ENCODE peak calls at places on chromosomes 6 and 20, in five cellular contexts. One of them, this sample, is unnamed.

GRCh38 chr6:35051997-35052583 is 89.0 kb downstream of the TCP11 start:
- DNase-seq in activated CD4-positive, alpha-beta T cell treated with anti-CD3 and anti-CD28 coated beads, Interleukin-2, amount 10 ng/mL, durations not matched to agents 7 days and 5 days: no peak
- DNase-seq in GM10248: no peak
- DNase-seq in ACHN: no peak
- DNase-seq in GM23248: no peak
- DNase-seq in this sample: no peak

GRCh38 chr20:20367681-20368413 is at the start of gene INSM1:
- DNase-seq in activated CD4-positive, alpha-beta T cell treated with anti-CD3 and anti-CD28 coated beads, Interleukin-2, amount 10 ng/mL, durations not matched to agents 7 days and 5 days: no peak
- DNase-seq in GM23248: no peak
- DNase-seq in ACHN: no peak
- DNase-seq in GM10248: no peak
- DNase-seq in this sample: no peak

GRCh38 chr6:40999498-41000070 is 39.4 kb downstream of the UNC5CL start:
- DNase-seq in GM10248: peak
- DNase-seq in ACHN: peak
- DNase-seq in GM23248: peak
- DNase-seq in activated CD4-positive, alpha-beta T cell treated with anti-CD3 and anti-CD28 coated beads, Interleukin-2, amount 10 ng/mL, durations not matched to agents 7 days and 5 days: no peak
- DNase-seq in this sample: no peak

GRCh38 chr6:167703781-167704180 is 122.9 kb upstream of the AFDN start:
- DNase-seq in GM23248: no peak
- DNase-seq in GM10248: no peak
- DNase-seq in ACHN: no peak
- DNase-seq in activated CD4-positive, alpha-beta T cell treated with anti-CD3 and anti-CD28 coated beads, Interleukin-2, amount 10 ng/mL, durations not matched to agents 7 days and 5 days: no peak
- DNase-seq in this sample: no peak

GRCh38 chr6:117440558-117441525 is 15.1 kb upstream of the ROS1 start:
- DNase-seq in GM23248: peak
- DNase-seq in GM10248: no peak
- DNase-seq in activated CD4-positive, alpha-beta T cell treated with anti-CD3 and anti-CD28 coated beads, Interleukin-2, amount 10 ng/mL, durations not matched to agents 7 days and 5 days: no peak
- DNase-seq in ACHN: no peak
- DNase-seq in this sample: peak

GRCh38 chr6:87151786-87152527 is 3.4 kb upstream of the ZNF292 start:
- DNase-seq in GM23248: peak
- DNase-seq in activated CD4-positive, alpha-beta T cell treated with anti-CD3 and anti-CD28 coated beads, Interleukin-2, amount 10 ng/mL, durations not matched to agents 7 days and 5 days: peak
- DNase-seq in ACHN: no peak
- DNase-seq in GM10248: peak
- DNase-seq in this sample: peak

GRCh38 chr6:26311012-26311384 is 54.0 kb upstream of the BTN3A2 start:
- DNase-seq in GM23248: peak
- DNase-seq in GM10248: no peak
- DNase-seq in ACHN: peak
- DNase-seq in activated CD4-positive, alpha-beta T cell treated with anti-CD3 and anti-CD28 coated beads, Interleukin-2, amount 10 ng/mL, durations not matched to agents 7 days and 5 days: no peak
- DNase-seq in this sample: peak

GRCh38 chr6:28769626-28770402 is 154.0 kb downstream of the TRIM27 start:
- DNase-seq in ACHN: peak
- DNase-seq in activated CD4-positive, alpha-beta T cell treated with anti-CD3 and anti-CD28 coated beads, Interleukin-2, amount 10 ng/mL, durations not matched to agents 7 days and 5 days: no peak
- DNase-seq in GM10248: no peak
- DNase-seq in GM23248: peak
- DNase-seq in this sample: peak

GRCh38 chr6:159577564-159577963 is 115.5 kb downstream of the SOD2 start:
- DNase-seq in ACHN: peak
- DNase-seq in GM10248: no peak
- DNase-seq in GM23248: no peak
- DNase-seq in activated CD4-positive, alpha-beta T cell treated with anti-CD3 and anti-CD28 coated beads, Interleukin-2, amount 10 ng/mL, durations not matched to agents 7 days and 5 days: no peak
- DNase-seq in this sample: no peak

GRCh38 chr6:113067612-113068262 is 720.6 kb downstream of the RFPL4B start:
- DNase-seq in GM23248: peak
- DNase-seq in ACHN: peak
- DNase-seq in activated CD4-positive, alpha-beta T cell treated with anti-CD3 and anti-CD28 coated beads, Interleukin-2, amount 10 ng/mL, durations not matched to agents 7 days and 5 days: no peak
- DNase-seq in GM10248: no peak
- DNase-seq in this sample: peak

GRCh38 chr6:144265390-144265789 is 19.7 kb upstream of the UTRN start:
- DNase-seq in GM10248: peak
- DNase-seq in activated CD4-positive, alpha-beta T cell treated with anti-CD3 and anti-CD28 coated beads, Interleukin-2, amount 10 ng/mL, durations not matched to agents 7 days and 5 days: no peak
- DNase-seq in ACHN: peak
- DNase-seq in GM23248: peak
- DNase-seq in this sample: peak

GRCh38 chr6:34745277-34746103 is 11.8 kb upstream of the SNRPC start:
- DNase-seq in activated CD4-positive, alpha-beta T cell treated with anti-CD3 and anti-CD28 coated beads, Interleukin-2, amount 10 ng/mL, durations not matched to agents 7 days and 5 days: no peak
- DNase-seq in GM23248: peak
- DNase-seq in ACHN: no peak
- DNase-seq in GM10248: no peak
- DNase-seq in this sample: peak

GRCh38 chr6:71433441-71433840 is 144.8 kb downstream of the OGFRL1 start:
- DNase-seq in GM10248: no peak
- DNase-seq in ACHN: no peak
- DNase-seq in activated CD4-positive, alpha-beta T cell treated with anti-CD3 and anti-CD28 coated beads, Interleukin-2, amount 10 ng/mL, durations not matched to agents 7 days and 5 days: no peak
- DNase-seq in GM23248: no peak
- DNase-seq in this sample: no peak

GRCh38 chr6:161215193-161215592 is 58.7 kb downstream of the AGPAT4 start:
- DNase-seq in GM23248: peak
- DNase-seq in activated CD4-positive, alpha-beta T cell treated with anti-CD3 and anti-CD28 coated beads, Interleukin-2, amount 10 ng/mL, durations not matched to agents 7 days and 5 days: no peak
- DNase-seq in GM10248: no peak
- DNase-seq in ACHN: no peak
- DNase-seq in this sample: peak

GRCh38 chr20:51445591-51445990 is 96.9 kb downstream of the NFATC2 start:
- DNase-seq in GM23248: no peak
- DNase-seq in ACHN: no peak
- DNase-seq in activated CD4-positive, alpha-beta T cell treated with anti-CD3 and anti-CD28 coated beads, Interleukin-2, amount 10 ng/mL, durations not matched to agents 7 days and 5 days: no peak
- DNase-seq in GM10248: no peak
- DNase-seq in this sample: no peak

GRCh38 chr20:46114449-46114848 is 3.7 kb upstream of the CD40 start:
- DNase-seq in ACHN: no peak
- DNase-seq in GM23248: no peak
- DNase-seq in GM10248: no peak
- DNase-seq in activated CD4-positive, alpha-beta T cell treated with anti-CD3 and anti-CD28 coated beads, Interleukin-2, amount 10 ng/mL, durations not matched to agents 7 days and 5 days: no peak
- DNase-seq in this sample: no peak

GRCh38 chr20:23363257-23363649 is 1.3 kb downstream of the GZF1 start:
- DNase-seq in GM10248: no peak
- DNase-seq in activated CD4-positive, alpha-beta T cell treated with anti-CD3 and anti-CD28 coated beads, Interleukin-2, amount 10 ng/mL, durations not matched to agents 7 days and 5 days: no peak
- DNase-seq in ACHN: no peak
- DNase-seq in GM23248: peak
- DNase-seq in this sample: no peak

GRCh38 chr20:50460608-50461268 is 49.4 kb upstream of the PTPN1 start:
- DNase-seq in GM23248: peak
- DNase-seq in ACHN: peak
- DNase-seq in activated CD4-positive, alpha-beta T cell treated with anti-CD3 and anti-CD28 coated beads, Interleukin-2, amount 10 ng/mL, durations not matched to agents 7 days and 5 days: peak
- DNase-seq in GM10248: peak
- DNase-seq in this sample: peak

GRCh38 chr20:11204926-11205768 is 531.3 kb upstream of the JAG1 start:
- DNase-seq in ACHN: peak
- DNase-seq in GM10248: peak
- DNase-seq in activated CD4-positive, alpha-beta T cell treated with anti-CD3 and anti-CD28 coated beads, Interleukin-2, amount 10 ng/mL, durations not matched to agents 7 days and 5 days: peak
- DNase-seq in GM23248: peak
- DNase-seq in this sample: peak